ENCODE peak calls at places on chromosomes 4 and X, in six cellular contexts. S is kidney, O is dorsolateral prefrontal cortex, Y is AG09309, A is pancreas, I is hepatocyte. L is an unnamed sample.

GRCh38 chrX:23478056-23478455 is 143.4 kb downstream of the PTCHD1 start:
- DNase-seq in S (no peak), O (no peak), Y (no peak), A (no peak), I (no peak), L (no peak)

GRCh38 chr4:78356251-78356650 is 195.3 kb upstream of the ANXA3 start:
- DNase-seq in S (no peak), O (no peak), Y (no peak), A (no peak), I (no peak), L (no peak)

GRCh38 chr4:102757681-102758080 is 3.1 kb downstream of the MANBA start:
- DNase-seq in S (no peak), O (no peak), Y (no peak), A (no peak), I (peak), L (no peak)

GRCh38 chr4:87633239-87633638 is 16.8 kb upstream of the DMP1 start:
- DNase-seq in S (no peak), O (no peak), Y (peak), A (no peak), I (peak), L (no peak)

GRCh38 chrX:85977218-85977617 is 70.1 kb downstream of the CHM start:
- DNase-seq in S (no peak), O (no peak), Y (no peak), A (no peak), I (no peak), L (no peak)

GRCh38 chr4:106266201-106266600 is 49.8 kb downstream of the TBCK start:
- DNase-seq in S (no peak), O (no peak), Y (peak), A (no peak), I (peak), L (no peak)

GRCh38 chrX:20969565-20969964 is 404.7 kb upstream of the CNKSR2 start:
- DNase-seq in S (no peak), O (no peak), Y (no peak), A (no peak), I (no peak), L (no peak)

GRCh38 chr4:52172166-52172565 is 121.1 kb downstream of the SPATA18 start:
- DNase-seq in S (no peak), O (no peak), Y (no peak), A (no peak), I (peak), L (no peak)

GRCh38 chrX:136168929-136169735 is 21.8 kb downstream of the FHL1 start:
- DNase-seq in S (no peak), O (no peak), Y (peak), A (no peak), I (peak), L (peak)

GRCh38 chr4:168126952-168127351 is 34.6 kb downstream of the ANXA10 start:
- DNase-seq in S (no peak), O (no peak), Y (no peak), A (no peak), I (no peak), L (no peak)

GRCh38 chr4:55013431-55013955 is 111.9 kb downstream of the KDR start:
- DNase-seq in S (no peak), O (no peak), Y (no peak), A (no peak), I (no peak), L (no peak)

GRCh38 chr4:108172780-108173598 is 4.3 kb upstream of the LEF1 start:
- DNase-seq in S (peak), O (no peak), Y (no peak), A (no peak), I (peak), L (no peak)

GRCh38 chrX:63471004-63471403 is 119.9 kb upstream of the SPIN4 start:
- DNase-seq in S (no peak), O (no peak), Y (no peak), A (no peak), I (no peak), L (no peak)

GRCh38 chrX:63470506-63470905 is 119.4 kb upstream of the SPIN4 start:
- DNase-seq in S (no peak), O (no peak), Y (no peak), A (no peak), I (no peak), L (no peak)

DNA sequence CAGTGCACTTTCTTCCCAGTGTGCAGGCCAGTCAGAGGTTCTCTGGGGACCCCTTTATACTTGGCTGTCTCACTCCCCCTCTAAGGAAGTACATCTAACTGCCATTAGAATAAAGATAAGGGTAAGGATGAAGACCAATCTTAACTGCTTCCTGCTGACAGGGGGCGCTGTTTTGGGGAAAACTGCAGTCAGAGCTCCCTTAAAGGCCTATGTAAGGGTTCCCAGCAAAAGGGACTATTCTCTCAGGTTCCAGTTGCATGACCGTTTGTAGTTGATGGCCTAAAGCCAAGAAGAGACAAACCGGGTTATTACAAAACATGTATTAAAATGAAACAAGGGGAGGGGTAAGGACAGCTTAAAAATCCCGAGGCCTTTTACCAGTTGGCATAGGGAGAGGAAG is 115.6 kb upstream of the SPIN4 start:
- DNase-seq in S (no peak), O (no peak), Y (no peak), A (no peak), I (no peak), L (no peak)
- H3K4me3 ChIP-seq in S (no peak), O (no peak), Y (no peak), A (no peak), I (no peak), L (no peak)

DNA sequence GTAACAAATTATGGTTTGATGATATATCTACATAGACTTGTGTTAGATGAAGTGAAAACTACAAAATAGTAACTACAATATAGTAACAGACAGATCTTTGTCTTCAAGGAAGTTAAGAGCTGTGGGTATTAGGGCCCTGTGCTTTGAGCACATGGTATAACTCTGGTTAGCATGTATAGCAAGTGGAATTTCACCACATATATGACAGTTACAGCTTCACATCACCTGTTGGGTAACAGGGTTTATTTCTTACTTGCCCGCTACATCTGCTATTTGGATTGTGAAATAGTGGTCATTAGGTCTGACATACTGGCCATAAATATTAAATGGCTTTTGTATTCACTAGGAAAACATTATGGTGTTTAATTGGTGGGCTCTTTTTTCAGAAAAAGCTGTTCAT is 20.2 kb downstream of the OFD1 start:
- DNase-seq in S (no peak), O (no peak), Y (no peak), A (no peak), I (no peak), L (no peak)
- TF ChIP-seq CTCF in S (no peak), O (no peak), Y (no peak), A (no peak), I (no peak), L (no peak)

DNA sequence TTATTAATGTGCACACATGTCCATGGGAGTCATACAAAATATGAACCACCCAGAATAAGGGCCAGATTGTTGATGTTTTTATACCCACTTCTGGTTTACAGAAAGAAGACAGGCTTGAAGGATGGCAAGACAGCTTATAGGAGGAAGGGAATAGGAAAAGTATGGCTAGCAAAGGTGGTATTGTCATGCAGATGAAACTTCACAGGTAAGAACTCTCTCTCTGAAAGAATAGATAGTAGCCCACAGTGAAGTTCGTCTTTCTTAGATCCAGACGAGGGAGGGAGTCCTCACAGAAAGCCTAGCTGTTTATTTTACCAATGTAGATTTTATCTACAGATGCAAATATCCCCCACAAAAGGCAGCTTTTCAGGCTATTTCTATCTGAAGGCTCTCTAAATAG is 43.7 kb upstream of the SPIN4 start:
- DNase-seq in S (no peak), O (no peak), Y (no peak), A (no peak), I (no peak), L (no peak)
- H3K4me3 ChIP-seq in S (no peak), O (no peak), Y (no peak), A (no peak), I (no peak), L (no peak)

DNA sequence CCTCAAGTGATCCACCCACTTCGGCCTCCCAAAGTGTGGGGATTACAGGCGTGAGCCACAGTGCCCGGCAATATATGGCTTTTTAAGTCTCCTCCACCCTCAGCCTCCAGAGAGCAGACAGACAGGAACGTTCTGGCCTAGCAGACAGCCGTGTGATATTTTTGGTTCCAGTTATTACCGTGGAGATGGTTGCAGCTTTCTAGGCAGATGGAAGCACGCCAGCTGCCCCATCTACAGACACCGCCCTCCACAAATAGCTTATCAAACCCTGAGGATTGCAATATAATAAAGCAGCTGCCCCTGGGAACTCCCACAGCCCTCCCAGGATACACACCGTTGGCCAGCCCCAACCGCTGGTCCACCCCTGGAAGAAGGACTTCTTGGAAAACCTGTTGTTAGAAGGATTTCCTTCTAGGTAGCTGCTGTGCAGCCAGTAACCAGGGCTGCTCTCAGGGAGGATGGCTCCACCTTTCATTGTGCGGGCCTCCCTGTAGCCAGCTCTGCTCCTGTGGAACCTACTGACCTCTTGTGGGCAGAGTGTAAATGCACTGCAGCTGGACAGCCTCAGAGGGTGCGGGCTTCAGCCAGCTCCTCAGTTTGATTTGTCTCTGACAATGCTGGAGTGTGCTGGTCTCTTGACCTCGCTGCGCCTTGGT is 44.0 kb downstream of the SLC25A5 start:
- DNase-seq in S (no peak), O (no peak), Y (peak), A (peak), I (peak), L (peak)
- TF ChIP-seq CTCF in S (peak), O (peak), Y (peak), A (peak), I (peak), L (peak)

DNA sequence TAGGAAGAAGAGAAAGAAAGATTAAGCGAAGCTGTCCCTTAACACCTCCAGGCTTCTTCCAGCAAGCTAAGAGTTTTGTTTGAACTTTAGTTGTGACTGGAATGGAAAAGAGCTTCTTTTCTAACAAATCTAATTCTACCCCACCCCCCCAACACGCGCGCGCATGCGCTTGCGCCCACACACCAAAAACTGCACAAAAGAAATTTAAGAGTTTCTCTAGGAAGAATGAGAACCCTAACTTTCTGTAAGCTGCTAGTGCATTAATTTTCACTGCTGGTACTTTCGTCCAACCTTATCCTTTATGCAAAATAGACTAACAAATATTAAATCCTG is 9.0 kb upstream of the INTU start:
- DNase-seq in S (no peak), O (no peak), Y (no peak), A (no peak), I (peak), L (no peak)
- H3K4me3 ChIP-seq in S (peak), O (peak), Y (peak), A (peak), I (peak), L (peak)

DNA sequence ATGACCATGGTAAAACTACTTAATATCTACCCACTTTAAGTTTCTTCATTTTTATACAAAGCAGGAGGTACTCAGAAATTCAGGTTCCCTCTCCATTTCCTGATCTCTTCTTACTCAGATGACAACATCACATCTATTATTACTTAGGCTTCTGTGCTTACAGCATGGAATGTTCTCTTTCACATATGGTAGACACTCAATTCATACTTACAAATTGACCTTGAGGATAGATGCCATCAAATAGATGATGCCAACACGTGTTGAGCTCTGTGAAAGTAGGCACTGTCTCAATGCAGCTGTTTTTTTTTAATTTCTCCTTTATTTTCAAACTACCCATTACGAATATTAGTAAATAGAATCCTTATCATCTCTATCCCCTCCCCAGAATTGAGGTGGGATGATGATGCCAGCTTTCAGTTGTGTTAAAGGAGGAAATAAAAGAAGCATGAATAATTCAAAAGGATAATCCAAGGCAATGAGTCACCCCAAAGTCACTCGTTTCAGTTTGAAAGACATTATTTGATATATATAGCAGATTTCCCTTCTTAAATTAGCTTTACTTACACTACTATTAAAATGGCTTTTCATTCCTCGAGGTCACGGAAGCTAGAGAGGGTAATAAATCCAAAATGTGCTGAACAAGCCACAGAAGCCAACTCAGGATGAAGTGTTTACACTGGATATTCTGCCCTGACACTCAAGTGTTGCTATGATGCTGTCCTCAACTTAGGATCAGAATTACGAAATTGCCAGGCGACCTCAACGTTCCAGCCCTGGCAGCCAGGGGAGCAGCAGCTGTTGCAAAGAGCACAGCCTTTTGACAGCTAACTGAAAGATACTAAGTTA is 124.2 kb upstream of the EOLA2 start:
- DNase-seq in S (peak), O (no peak), Y (peak), A (peak), I (no peak), L (peak)
- TF ChIP-seq CTCF in S (no peak), O (no peak), Y (peak), A (no peak), I (no peak), L (peak)

GRCh38 chr4:6476893-6477292 is 4.5 kb upstream of the PPP2R2C start:
- DNase-seq in S (no peak), O (no peak), Y (no peak), A (no peak), I (no peak), L (no peak)

GRCh38 chr4:6475492-6476020 is 3.1 kb upstream of the PPP2R2C start:
- DNase-seq in S (no peak), O (no peak), Y (no peak), A (no peak), I (no peak), L (no peak)

GRCh38 chr4:6474705-6475457 is 2.5 kb upstream of the PPP2R2C start:
- DNase-seq in S (no peak), O (no peak), Y (no peak), A (no peak), I (no peak), L (no peak)

GRCh38 chr4:6480532-6481088 is 8.2 kb upstream of the PPP2R2C start:
- DNase-seq in S (no peak), O (no peak), Y (no peak), A (no peak), I (no peak), L (no peak)

GRCh38 chr4:6478546-6479220 is 6.3 kb upstream of the PPP2R2C start:
- DNase-seq in S (no peak), O (no peak), Y (no peak), A (no peak), I (no peak), L (no peak)
- H3K4me3 ChIP-seq in S (no peak), O (no peak), Y (no peak), A (no peak), I (no peak), L (no peak)

DNA sequence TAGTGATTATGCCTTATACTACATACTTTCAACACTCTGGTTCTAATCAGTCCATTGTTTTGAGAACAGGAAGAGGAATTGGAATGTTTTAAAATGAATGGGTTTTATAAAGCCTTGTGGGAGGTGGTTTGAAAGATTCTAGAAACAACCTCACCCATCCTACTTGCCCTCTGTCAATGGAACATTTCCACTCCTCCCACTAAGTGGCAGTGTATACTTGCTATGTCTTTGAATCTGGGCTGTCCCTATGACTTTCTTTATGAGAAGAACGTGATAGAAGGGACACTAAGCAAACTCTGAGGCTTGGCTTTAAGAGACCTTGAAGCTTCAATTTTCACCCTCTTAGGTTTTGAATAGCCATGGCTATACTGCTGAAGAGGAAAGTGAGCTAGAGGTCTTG is 611.2 kb downstream of the PPP4R3C start:
- DNase-seq in S (no peak), O (no peak), Y (no peak), A (no peak), I (peak), L (no peak)
- TF ChIP-seq CTCF in S (no peak), O (no peak), Y (no peak), A (no peak), I (peak), L (peak)

L was measured in left ventricle myocardium inferior.